ENCODE peak calls at places on chromosomes 11 and 22, in six cellular contexts. F, S, G, P, K and U are unnamed samples.

GRCh38 chr11:44379141-44380008 is 69.4 kb upstream of the ALX4 start:
- DNase-seq in S (peak; percentile 89), F (no peak), P (no peak), G (no peak), K (no peak), U (no peak)

GRCh38 chr22:40258463-40259046 is 80.8 kb downstream of the TNRC6B start:
- DNase-seq in G (no peak), S (no peak), P (no peak), F (no peak), K (no peak), U (no peak)

GRCh38 chr11:14480716-14481115 is 18.9 kb downstream of the COPB1 start:
- DNase-seq in P (no peak), K (no peak), G (no peak), S (no peak), F (no peak), U (no peak)

GRCh38 chr22:22076937-22077703 is 94.5 kb upstream of the TOP3B start:
- DNase-seq in G (no peak), S (no peak), K (no peak), P (no peak), F (no peak), U (no peak)

GRCh38 chr11:44286268-44286880 is 23.6 kb downstream of the ALX4 start:
- DNase-seq in S (peak; percentile 37), P (peak; percentile 39), F (peak; percentile 82), K (peak; percentile 40), G (peak; percentile 60), U (peak; percentile 41)

GRCh38 chr11:1936781-1937615 is 10.1 kb upstream of the MRPL23 start:
- DNase-seq in G (peak; percentile 31), K (no peak), F (no peak), P (no peak), S (no peak), U (no peak)

GRCh38 chr22:18068991-18069390 is 8.8 kb upstream of the PEX26 start:
- DNase-seq in P (no peak), F (no peak), K (no peak), G (no peak), S (no peak), U (no peak)

GRCh38 chr11:85663781-85664560 is 958 bp downstream of the CREBZF start:
- DNase-seq in P (peak; percentile 61), S (peak; percentile 83), F (peak; percentile 92), G (peak; percentile 94), K (peak; percentile 73), U (peak; percentile 96)

GRCh38 chr11:87878373-87878779 is 296.9 kb downstream of the RAB38 start:
- DNase-seq in P (peak; percentile 20), F (peak; percentile 50), S (no peak), K (no peak), G (no peak), U (no peak)

GRCh38 chr11:93727985-93728791 is 13.1 kb downstream of the TAF1D start:
- DNase-seq in G (no peak), K (no peak), S (no peak), P (no peak), F (no peak), U (no peak)

GRCh38 chr11:74288161-74288560 is 23.3 kb downstream of the P4HA3 start:
- DNase-seq in P (peak; percentile 61), S (peak; percentile 12), G (no peak), F (no peak), K (no peak), U (no peak)

GRCh38 chr11:44110231-44110679 is 14.8 kb downstream of the EXT2 start:
- DNase-seq in P (peak; percentile 58), S (peak; percentile 54), G (peak; percentile 65), F (peak; percentile 64), K (peak; percentile 39), U (peak; percentile 51)

GRCh38 chr22:34808618-34809017 is 257.3 kb upstream of the ISX start:
- DNase-seq in P (no peak), K (no peak), G (no peak), S (no peak), F (no peak), U (no peak)

GRCh38 chr11:96794152-96794551 is 404.3 kb downstream of the JRKL start:
- DNase-seq in S (no peak), K (no peak), G (no peak), P (no peak), F (peak; percentile 43), U (no peak)

GRCh38 chr11:115453693-115454092 is 50.5 kb downstream of the CADM1 start:
- DNase-seq in P (no peak), K (no peak), F (no peak), G (no peak), S (no peak), U (no peak)

GRCh38 chr11:58905716-58906547 is 33.4 kb upstream of the GLYATL1 start:
- DNase-seq in F (peak; percentile 92), K (no peak), P (no peak), G (no peak), S (peak; percentile 13), U (no peak)

GRCh38 chr11:127919206-127920000 is 668.0 kb downstream of the ETS1 start:
- DNase-seq in S (no peak), G (no peak), K (no peak), F (no peak), P (no peak), U (no peak)

GRCh38 chr22:27075891-27076290 is 418.5 kb downstream of the MIAT start:
- DNase-seq in P (no peak), F (no peak), S (no peak), K (no peak), G (no peak), U (no peak)

GRCh38 chr11:1530686-1531256 is 41.3 kb downstream of the DUSP8 start:
- DNase-seq in F (no peak), P (no peak), K (no peak), S (no peak), G (no peak), U (peak; percentile 65)

GRCh38 chr11:45094958-45095690 is 51.3 kb upstream of the PRDM11 start:
- DNase-seq in S (no peak), G (no peak), K (no peak), P (no peak), F (no peak), U (no peak)

DNA sequence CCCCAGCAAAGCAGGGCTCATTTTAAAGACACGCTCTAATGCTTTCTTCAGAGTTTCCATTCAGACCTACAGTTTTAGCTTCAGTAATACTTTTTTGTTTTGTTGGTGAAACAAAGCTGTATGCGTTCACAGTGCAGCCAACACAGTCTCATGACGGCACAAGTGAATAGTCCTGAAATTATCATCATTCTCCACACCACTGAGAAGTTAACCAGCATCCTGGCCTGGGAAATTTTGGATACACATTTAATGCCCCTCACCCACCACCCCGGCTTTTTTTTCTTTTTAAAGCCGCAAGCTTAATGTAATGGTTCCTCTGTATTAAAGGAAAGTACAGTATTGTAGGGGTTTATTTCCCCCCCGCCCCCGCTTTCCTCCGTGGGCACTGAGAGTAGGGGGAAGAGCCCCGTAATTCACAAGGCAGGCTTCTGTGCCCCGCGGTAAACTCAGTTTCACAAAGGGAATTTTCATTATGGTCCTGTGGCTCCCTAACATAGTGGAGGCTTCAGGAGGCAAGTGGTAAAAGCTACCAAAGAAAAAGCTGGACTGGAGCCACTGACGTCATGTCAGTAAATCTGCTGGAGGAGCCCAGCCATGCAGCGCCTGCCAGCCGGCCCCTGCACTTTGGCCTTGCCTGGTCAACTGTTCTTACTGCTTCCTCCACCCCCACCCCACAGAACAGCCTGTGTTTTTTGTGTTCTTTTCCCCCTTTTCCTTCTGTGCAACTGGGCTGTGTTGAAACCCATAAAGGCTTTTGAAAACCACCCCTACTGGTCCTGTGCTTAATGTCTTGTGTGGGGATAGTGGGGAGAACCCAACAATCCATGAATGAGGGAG is 18.2 kb downstream of the TEAD1 start:
- DNase-seq in P (peak; percentile 97), G (no peak), F (peak; percentile 66), K (peak; percentile 93), S (peak; percentile 96), U (peak; percentile 88)
- H3K4me1 ChIP-seq in P (peaks cover 6% of the 10 kb centered on the region), G (no peaks in the 10 kb centered on the region), F (peaks cover 63% of the 10 kb centered on the region), K (peaks cover 32% of the 10 kb centered on the region), S (peaks cover 81% of the 10 kb centered on the region), U (peaks cover 64% of the 10 kb centered on the region)

DNA sequence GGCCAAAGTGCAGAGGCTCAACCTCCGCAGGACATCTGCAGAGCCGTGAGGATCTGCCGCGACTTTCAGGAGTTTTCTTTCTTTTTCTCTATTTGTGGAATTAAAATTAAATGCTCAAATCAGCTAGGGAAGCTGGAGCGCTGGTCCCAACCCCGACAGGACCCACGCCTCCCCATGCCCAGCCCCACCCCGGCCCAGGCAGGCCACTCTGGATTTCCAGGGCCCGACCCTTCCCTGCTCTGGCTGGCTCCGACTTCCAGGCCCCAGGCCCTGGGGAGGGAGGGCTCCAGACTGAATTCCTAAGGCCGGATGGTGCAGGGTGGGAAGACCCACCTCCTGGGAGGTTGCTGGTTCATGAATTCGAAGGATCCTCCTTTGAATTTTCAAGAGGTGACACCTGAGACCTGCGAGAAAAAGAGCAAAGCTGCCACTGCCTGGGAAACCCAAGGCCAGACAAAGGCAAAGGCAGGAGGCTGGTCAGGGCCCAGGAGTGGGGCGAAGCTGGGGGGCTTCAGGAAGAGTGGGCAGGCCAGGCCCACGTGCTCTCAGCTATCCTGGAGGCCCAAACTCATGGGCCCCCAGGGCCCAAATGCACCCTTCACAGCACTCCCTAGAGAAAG is 47.0 kb upstream of the LINC01488 start:
- DNase-seq in P (no peak), K (no peak), G (no peak), F (peak; percentile 56), S (no peak), U (no peak)
- H3K4me1 ChIP-seq in P (no peaks in the 10 kb centered on the region), K (no peaks in the 10 kb centered on the region), G (no peaks in the 10 kb centered on the region), F (peaks cover 59% of the 10 kb centered on the region), S (no peaks in the 10 kb centered on the region), U (no peaks in the 10 kb centered on the region)

GRCh38 chr22:46522743-46523300 is 14.6 kb downstream of the CELSR1 start:
- DNase-seq in G (no peak), S (no peak), P (no peak), K (no peak), F (no peak), U (no peak)
- H3K4me1 ChIP-seq in G (no peaks in the 10 kb centered on the region), S (peaks cover 12% of the 10 kb centered on the region), P (no peaks in the 10 kb centered on the region), K (no peaks in the 10 kb centered on the region), F (peaks cover 7% of the 10 kb centered on the region), U (peaks cover 5% of the 10 kb centered on the region)

GRCh38 chr11:46350695-46351094 is 3.4 kb downstream of the DGKZ start:
- DNase-seq in F (no peak), K (no peak), S (no peak), G (no peak), P (no peak), U (no peak)
- H3K4me1 ChIP-seq in F (peaks cover 26% of the 10 kb centered on the region), K (peaks cover 28% of the 10 kb centered on the region), S (peaks cover 6% of the 10 kb centered on the region), G (peaks cover 77% of the 10 kb centered on the region), P (peaks cover 15% of the 10 kb centered on the region), U (peaks cover 55% of the 10 kb centered on the region)

GRCh38 chr11:19977941-19978340 is 182.3 kb downstream of the DBX1 start:
- DNase-seq in P (no peak), G (no peak), K (no peak), F (no peak), S (no peak), U (no peak)
- H3K4me1 ChIP-seq in P (no peaks in the 10 kb centered on the region), G (no peaks in the 10 kb centered on the region), K (peaks cover 14% of the 10 kb centered on the region), F (no peaks in the 10 kb centered on the region), S (peaks cover 33% of the 10 kb centered on the region), U (peaks cover 20% of the 10 kb centered on the region)